ENCODE peak calls at places on chromosomes 12 and 14, in ten cellular contexts. J is fibroblast of lung; Y is CD4-positive, alpha-beta memory T cell; G is stomach; X is hepatocyte; K is left ventricle myocardium inferior; R is A549; H is ovary; W is CD8-positive, alpha-beta T cell; U is testis. V is an unnamed sample.

GRCh38 chr14:102525213-102526143 is 15.9 kb upstream of the ANKRD9 start:
- DNase-seq in R (peak; percentile 80), W (no peak), J (peak; percentile 76), Y (peak; percentile 48), X (peak; percentile 67), G (no peak), U (peak; percentile 58), K (no peak), H (no peak), V (peak; percentile 74)

GRCh38 chr12:30965613-30965985 is 39.1 kb downstream of the TSPAN11 start:
- DNase-seq in J (no peak), G (peak; percentile 40), R (peak; percentile 41), H (no peak), X (no peak), U (no peak), Y (no peak), W (no peak), K (no peak), V (no peak)

GRCh38 chr14:72443991-72444431 is 449.9 kb downstream of the DPF3 start:
- DNase-seq in J (no peak), H (no peak), U (no peak), G (no peak), X (no peak), Y (peak; percentile 17), K (no peak), W (no peak), R (no peak), V (peak; percentile 36)

GRCh38 chr14:39396448-39396847 is 35.8 kb downstream of the FBXO33 start:
- DNase-seq in H (no peak), Y (no peak), X (no peak), W (no peak), K (no peak), G (no peak), U (no peak), R (no peak), J (peak; percentile 39), V (no peak)

GRCh38 chr12:126773012-126773411 is 1494.0 kb upstream of the TMEM132C start:
- DNase-seq in K (no peak), X (no peak), Y (no peak), H (no peak), R (no peak), J (no peak), U (no peak), G (no peak), W (no peak), V (no peak)

GRCh38 chr12:131832393-131833231 is 4.4 kb downstream of the MMP17 start:
- DNase-seq in H (peak; percentile 81), Y (no peak), W (no peak), R (peak; percentile 83), K (peak; percentile 51), U (peak; percentile 79), G (no peak), X (peak; percentile 7), J (peak; percentile 81), V (no peak)

GRCh38 chr12:70774055-70774454 is 136.8 kb upstream of the PTPRB start:
- DNase-seq in G (no peak), R (peak; percentile 35), J (peak; percentile 2), X (no peak), H (no peak), U (no peak), W (no peak), Y (no peak), K (no peak), V (no peak)

GRCh38 chr12:130127909-130128763 is 34.1 kb upstream of the FZD10 start:
- DNase-seq in G (no peak), X (no peak), J (no peak), W (no peak), H (peak; percentile 37), R (no peak), K (no peak), Y (no peak), U (peak; percentile 37), V (no peak)

GRCh38 chr12:124758266-124759200 is 105.1 kb downstream of the SCARB1 start:
- DNase-seq in H (no peak), X (no peak), W (no peak), K (no peak), R (no peak), Y (no peak), G (no peak), J (no peak), U (no peak), V (no peak)

GRCh38 chr14:83085141-83085540 is 1551.5 kb upstream of the SEL1L start:
- DNase-seq in R (no peak), K (no peak), X (no peak), Y (no peak), J (no peak), H (no peak), U (no peak), G (no peak), W (no peak), V (no peak)
- H3K27ac ChIP-seq in R (no peak overlapping the region), K (no peak overlapping the region), X (no peak overlapping the region), Y (no peak overlapping the region), J (no peak overlapping the region), H (no peak overlapping the region), U (no peak overlapping the region), G (no peak overlapping the region), W (no peak overlapping the region), V (no peak overlapping the region)

DNA sequence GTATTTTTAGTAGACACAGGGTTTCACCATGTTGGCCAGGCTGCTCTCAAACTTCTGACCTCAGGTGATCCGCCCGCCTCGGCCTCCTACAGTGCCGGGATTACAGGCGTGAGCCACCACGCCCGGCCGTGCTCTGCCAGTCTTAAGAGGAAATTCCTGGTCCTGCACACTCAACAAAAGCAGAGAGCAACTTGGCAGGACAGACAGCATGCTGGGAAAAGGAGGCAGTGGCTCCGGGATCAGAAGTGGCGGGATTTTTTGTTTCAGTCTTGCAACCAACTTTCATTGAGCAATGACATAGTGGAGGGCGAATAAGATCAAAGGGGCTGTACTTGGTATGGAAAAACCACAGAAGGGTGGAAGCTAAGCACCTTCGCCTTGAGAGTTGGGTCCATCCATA is 2.1 kb downstream of the CKAP4 start:
- DNase-seq in Y (no peak), R (peak; percentile 81), K (no peak), G (peak; percentile 76), H (peak; percentile 44), W (no peak), X (peak; percentile 55), U (no peak), J (peak; percentile 63), V (peak; percentile 75)
- H3K4me3 ChIP-seq in Y (no peak overlapping the region), R (peak overlapping the region; percentile 98), K (peak overlapping the region; percentile 93), G (peak overlapping the region; percentile 74), H (peak overlapping the region; percentile 73), W (no peak overlapping the region), X (peak overlapping the region; percentile 91), U (no peak overlapping the region), J (peak overlapping the region; percentile 92), V (no peak overlapping the region)

GRCh38 chr12:57149309-57149900 is 2.0 kb upstream of the LRP1-AS start:
- DNase-seq in J (peak; percentile 87), H (peak; percentile 91), W (no peak), R (no peak), U (peak; percentile 89), Y (no peak), X (peak; percentile 56), G (no peak), K (peak; percentile 82), V (peak; percentile 47)
- H3K27ac ChIP-seq in J (peak overlapping the region; percentile 93), H (peak overlapping the region; percentile 72), W (no peak overlapping the region), R (peak overlapping the region; percentile 67), U (peak overlapping the region; percentile 49), Y (no peak overlapping the region), X (peak overlapping the region; percentile 98), G (peak overlapping the region; percentile 86), K (peak overlapping the region; percentile 94), V (peak overlapping the region; percentile 43)

DNA sequence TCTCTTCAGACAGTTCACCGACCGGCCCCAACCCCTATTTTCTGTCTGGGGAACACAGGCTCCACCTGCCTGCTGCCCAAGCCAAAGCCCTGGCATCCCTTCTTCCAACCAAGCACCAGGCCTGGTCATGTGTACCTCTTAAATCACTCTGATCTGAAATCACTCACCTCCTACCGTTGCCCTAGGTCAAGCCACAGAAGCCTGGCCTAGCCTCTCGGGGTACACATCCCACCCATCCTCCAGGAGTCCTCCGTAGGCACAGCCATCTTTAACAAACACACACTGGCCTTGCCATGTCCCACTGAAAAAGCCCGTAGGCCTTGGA is 81.8 kb downstream of the IRF2BPL start:
- DNase-seq in U (no peak), W (no peak), H (no peak), J (no peak), K (no peak), R (no peak), G (no peak), Y (no peak), X (no peak), V (no peak)
- H3K4me3 ChIP-seq in U (peak overlapping the region; percentile 9), W (no peak overlapping the region), H (no peak overlapping the region), J (peak overlapping the region; percentile 10), K (peak overlapping the region; percentile 22), R (no peak overlapping the region), G (no peak overlapping the region), Y (peak overlapping the region; percentile 19), X (no peak overlapping the region), V (no peak overlapping the region)

GRCh38 chr14:62118461-62118860 is 356.2 kb downstream of the SNAPC1 start:
- DNase-seq in G (no peak), K (no peak), X (no peak), R (no peak), Y (no peak), U (no peak), J (no peak), W (no peak), H (no peak), V (no peak)
- H3K27ac ChIP-seq in G (no peak overlapping the region), K (no peak overlapping the region), X (no peak overlapping the region), R (no peak overlapping the region), Y (no peak overlapping the region), U (no peak overlapping the region), J (no peak overlapping the region), W (no peak overlapping the region), H (no peak overlapping the region), V (no peak overlapping the region)

DNA sequence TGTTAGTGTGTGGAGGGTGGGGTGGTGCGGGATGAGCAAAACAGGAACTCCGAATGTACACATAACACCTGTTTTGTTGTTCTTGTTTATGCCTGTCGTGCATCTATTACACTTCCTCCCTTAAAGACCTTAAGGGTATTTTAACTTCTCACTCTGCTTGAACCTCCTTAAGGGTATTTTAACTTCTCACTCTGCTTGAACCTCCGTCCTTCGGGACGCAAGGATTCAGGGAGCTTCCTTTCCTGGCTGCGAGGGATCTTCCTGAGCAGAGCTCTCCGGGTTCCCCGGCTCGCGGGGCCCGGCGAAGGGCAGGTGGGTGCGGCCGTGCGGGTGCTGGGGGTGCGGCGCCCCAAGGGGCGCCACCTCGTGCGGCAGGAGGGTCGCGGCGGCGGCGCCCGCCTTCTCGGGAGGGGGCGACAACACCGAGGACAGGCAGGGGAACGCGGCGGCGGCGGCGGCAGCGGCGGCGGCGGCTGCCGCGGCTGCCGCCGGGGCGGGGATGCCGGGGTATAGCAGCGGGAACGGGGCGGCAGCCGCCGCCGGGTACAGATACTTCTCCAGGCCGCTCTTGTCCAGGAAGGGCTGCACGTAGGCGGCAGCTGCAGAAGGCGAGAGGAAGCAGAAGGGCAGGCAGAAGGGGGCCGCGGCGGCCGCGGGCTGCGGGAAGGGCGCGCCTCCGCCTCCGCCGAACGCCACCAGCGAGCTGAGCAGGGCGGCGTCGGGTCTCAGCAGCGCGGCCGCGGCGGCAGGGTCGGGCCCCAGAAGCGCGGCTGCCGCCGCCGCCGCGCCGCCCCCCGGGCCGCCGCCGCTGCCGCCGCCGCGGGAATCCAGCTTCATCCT is 2.8 kb downstream of the BHLHE41 start:
- DNase-seq in U (no peak), Y (peak; percentile 25), X (peak; percentile 67), K (peak; percentile 40), J (no peak), G (no peak), R (no peak), W (no peak), H (no peak), V (no peak)
- H3K4me3 ChIP-seq in U (peak overlapping the region; percentile 82), Y (no peak overlapping the region), X (peak overlapping the region; percentile 34), K (peak overlapping the region; percentile 70), J (peak overlapping the region; percentile 64), G (peak overlapping the region; percentile 64), R (peak overlapping the region; percentile 52), W (peak overlapping the region; percentile 20), H (peak overlapping the region; percentile 59), V (peak overlapping the region; percentile 69)

GRCh38 chr14:84085493-84085892 is 1444.5 kb upstream of the FLRT2 start:
- DNase-seq in G (no peak), K (no peak), H (no peak), R (no peak), U (no peak), X (no peak), J (no peak), W (no peak), Y (no peak), V (no peak)
- H3K27ac ChIP-seq in G (no peak overlapping the region), K (no peak overlapping the region), H (no peak overlapping the region), R (no peak overlapping the region), U (no peak overlapping the region), X (no peak overlapping the region), J (no peak overlapping the region), W (no peak overlapping the region), Y (no peak overlapping the region), V (no peak overlapping the region)

V was measured in small intestine.